ENCODE peak calls at places on chromosome 14, in ten cellular contexts. F, K, R, Y, S, Z, J, L, Q and D are unnamed samples.

GRCh38 chr14:23523229-23524016 is 28.1 kb downstream of the ZFHX2 start:
- DNase-seq in Z (no peak), Q (no peak), S (no peak), R (no peak), F (no peak), L (no peak), K (no peak), J (no peak), Y (no peak), D (no peak)

GRCh38 chr14:63928744-63929174 is 76.0 kb downstream of the SYNE2 start:
- DNase-seq in J (no peak), S (no peak), Q (no peak), L (peak; percentile 84), R (peak; percentile 72), Y (no peak), F (no peak), K (no peak), Z (no peak), D (no peak)

GRCh38 chr14:35534130-35534883 is at the start of gene INSM2:
- DNase-seq in Y (no peak), R (peak; percentile 10), F (peak; percentile 29), J (no peak), Z (no peak), K (peak; percentile 60), Q (no peak), L (peak; percentile 32), S (no peak), D (peak; percentile 35)

GRCh38 chr14:21807975-21808374 is 134.4 kb upstream of the OR4E1 start:
- DNase-seq in R (no peak), K (no peak), Z (no peak), F (no peak), S (no peak), Y (no peak), J (no peak), L (no peak), Q (no peak), D (no peak)

GRCh38 chr14:67514203-67514607 is 18.9 kb upstream of the PLEKHH1 start:
- DNase-seq in S (no peak), J (no peak), L (peak; percentile 20), R (no peak), Q (no peak), Y (no peak), Z (no peak), K (no peak), F (no peak), D (no peak)

GRCh38 chr14:89996963-89997362 is 41.2 kb downstream of the TDP1 start:
- DNase-seq in L (no peak), R (no peak), Y (no peak), K (no peak), Z (no peak), F (no peak), Q (no peak), S (no peak), J (no peak), D (no peak)

GRCh38 chr14:20578784-20579502 is 8.9 kb downstream of the RNASE11 start:
- DNase-seq in K (no peak), Z (no peak), Y (no peak), Q (no peak), S (no peak), F (no peak), R (no peak), J (no peak), L (no peak), D (no peak)

GRCh38 chr14:64758711-64759554 is 54.7 kb downstream of the PLEKHG3 start:
- DNase-seq in Q (peak; percentile 82), R (peak; percentile 95), L (peak; percentile 14), F (no peak), K (no peak), J (peak; percentile 2), Y (no peak), S (peak; percentile 51), Z (peak; percentile 17), D (no peak)

GRCh38 chr14:21940887-21941855 is 267.6 kb upstream of the OR4E1 start:
- DNase-seq in Z (no peak), S (peak; percentile 6), K (no peak), F (no peak), L (no peak), R (peak; percentile 0), Q (peak; percentile 45), J (no peak), Y (peak; percentile 39), D (no peak)

GRCh38 chr14:70821916-70822705 is 12.8 kb upstream of the MAP3K9 start:
- DNase-seq in R (peak; percentile 58), K (no peak), Y (peak; percentile 56), J (peak; percentile 45), Z (peak; percentile 5), F (peak; percentile 77), Q (peak; percentile 41), L (peak; percentile 22), S (peak; percentile 29), D (peak; percentile 52)

GRCh38 chr14:104972301-104973211 is 5.6 kb downstream of the AHNAK2 start:
- DNase-seq in J (no peak), L (no peak), R (peak; percentile 44), Z (peak; percentile 58), Q (peak; percentile 97), F (no peak), K (peak; percentile 64), S (no peak), Y (peak; percentile 92), D (no peak)

GRCh38 chr14:71621966-71622365 is 310.3 kb upstream of the RGS6 start:
- DNase-seq in S (no peak), Y (no peak), Z (no peak), Q (no peak), J (no peak), L (no peak), F (no peak), R (no peak), K (no peak), D (no peak)

GRCh38 chr14:100384277-100384676 is 61.1 kb downstream of the SLC25A47 start:
- DNase-seq in J (no peak), Q (no peak), L (no peak), Z (no peak), Y (no peak), K (no peak), S (no peak), R (no peak), F (no peak), D (no peak)

GRCh38 chr14:68786491-68787234 is 6.2 kb downstream of the ZFP36L1 start:
- DNase-seq in Q (peak; percentile 50), Z (peak; percentile 84), K (peak; percentile 14), L (no peak), S (no peak), J (no peak), Y (no peak), F (no peak), R (peak; percentile 87), D (no peak)

GRCh38 chr14:59190372-59190771 is 1.9 kb downstream of the DAAM1 start:
- DNase-seq in R (peak; percentile 48), L (no peak), Q (peak; percentile 63), Z (no peak), K (no peak), F (peak; percentile 41), S (peak; percentile 12), J (no peak), Y (no peak), D (no peak)

GRCh38 chr14:36952702-36953101 is 219.7 kb downstream of the SLC25A21 start:
- DNase-seq in K (no peak), Y (no peak), J (no peak), Q (peak; percentile 96), Z (peak; percentile 6), L (no peak), R (no peak), S (no peak), F (no peak), D (no peak)